ENCODE peak calls at places on chromosomes 4 and X, in nine cellular contexts. One of them, this sample, is unnamed. For H3K4me1, the result is how much of the 10 kb centered on the place peaks cover.

GRCh38 chrX:34716322-34716721 is 59.2 kb upstream of the TMEM47 start:
- DNase-seq in H9: no peak
- DNase-seq in esophagus muscularis mucosa: no peak
- DNase-seq in endodermal cell: no peak
- DNase-seq in upper lobe of left lung: no peak
- DNase-seq in hepatocyte: no peak
- DNase-seq in IMR-90: peak
- DNase-seq in sigmoid colon: no peak
- DNase-seq in Peyer's patch: no peak
- DNase-seq in this sample: no peak

GRCh38 chr4:77833158-77833724 is 14.1 kb upstream of the CNOT6L start:
- DNase-seq in H9: no peak
- DNase-seq in esophagus muscularis mucosa: no peak
- DNase-seq in endodermal cell: no peak
- DNase-seq in upper lobe of left lung: no peak
- DNase-seq in hepatocyte: no peak
- DNase-seq in IMR-90: no peak
- DNase-seq in sigmoid colon: no peak
- DNase-seq in Peyer's patch: no peak
- DNase-seq in this sample: no peak

GRCh38 chr4:2303686-2304320 is 41.9 kb upstream of the MXD4 start:
- DNase-seq in H9: no peak
- DNase-seq in esophagus muscularis mucosa: no peak
- DNase-seq in endodermal cell: no peak
- DNase-seq in upper lobe of left lung: peak
- DNase-seq in hepatocyte: no peak
- DNase-seq in IMR-90: no peak
- DNase-seq in sigmoid colon: peak
- DNase-seq in Peyer's patch: peak
- DNase-seq in this sample: no peak

GRCh38 chrX:43971966-43972961 is 926 bp downstream of the NDP start:
- DNase-seq in H9: no peak
- DNase-seq in esophagus muscularis mucosa: no peak
- DNase-seq in endodermal cell: no peak
- DNase-seq in upper lobe of left lung: no peak
- DNase-seq in hepatocyte: peak
- DNase-seq in IMR-90: peak
- DNase-seq in sigmoid colon: no peak
- DNase-seq in Peyer's patch: no peak
- DNase-seq in this sample: no peak

GRCh38 chrX:7996414-7996813 is 69.2 kb upstream of the PNPLA4 start:
- DNase-seq in H9: no peak
- DNase-seq in esophagus muscularis mucosa: no peak
- DNase-seq in endodermal cell: peak
- DNase-seq in upper lobe of left lung: no peak
- DNase-seq in hepatocyte: peak
- DNase-seq in IMR-90: peak
- DNase-seq in sigmoid colon: no peak
- DNase-seq in Peyer's patch: no peak
- DNase-seq in this sample: no peak

GRCh38 chrX:21873063-21873785 is 17.4 kb downstream of the YY2 start:
- DNase-seq in H9: no peak
- DNase-seq in esophagus muscularis mucosa: no peak
- DNase-seq in endodermal cell: no peak
- DNase-seq in upper lobe of left lung: no peak
- DNase-seq in hepatocyte: no peak
- DNase-seq in IMR-90: peak
- DNase-seq in sigmoid colon: no peak
- DNase-seq in Peyer's patch: no peak
- DNase-seq in this sample: no peak

GRCh38 chr4:41719417-41719816 is 29.1 kb downstream of the PHOX2B start:
- DNase-seq in H9: no peak
- DNase-seq in esophagus muscularis mucosa: no peak
- DNase-seq in endodermal cell: no peak
- DNase-seq in upper lobe of left lung: no peak
- DNase-seq in hepatocyte: no peak
- DNase-seq in IMR-90: peak
- DNase-seq in sigmoid colon: no peak
- DNase-seq in Peyer's patch: no peak
- DNase-seq in this sample: no peak

GRCh38 chr4:113256946-113257345 is 207.5 kb downstream of the ANK2 start:
- DNase-seq in H9: no peak
- DNase-seq in esophagus muscularis mucosa: no peak
- DNase-seq in endodermal cell: no peak
- DNase-seq in upper lobe of left lung: no peak
- DNase-seq in hepatocyte: no peak
- DNase-seq in IMR-90: peak
- DNase-seq in sigmoid colon: no peak
- DNase-seq in Peyer's patch: no peak
- DNase-seq in this sample: no peak

GRCh38 chr4:38383646-38384121 is 280.3 kb upstream of the KLF3 start:
- DNase-seq in H9: no peak
- DNase-seq in esophagus muscularis mucosa: no peak
- DNase-seq in endodermal cell: no peak
- DNase-seq in upper lobe of left lung: no peak
- DNase-seq in hepatocyte: no peak
- DNase-seq in IMR-90: no peak
- DNase-seq in sigmoid colon: no peak
- DNase-seq in Peyer's patch: no peak
- DNase-seq in this sample: no peak

GRCh38 chr4:15118281-15118680 is 116.0 kb downstream of the CPEB2 start:
- DNase-seq in H9: no peak
- DNase-seq in esophagus muscularis mucosa: no peak
- DNase-seq in endodermal cell: no peak
- DNase-seq in upper lobe of left lung: no peak
- DNase-seq in hepatocyte: peak
- DNase-seq in IMR-90: no peak
- DNase-seq in sigmoid colon: no peak
- DNase-seq in Peyer's patch: no peak
- DNase-seq in this sample: no peak

GRCh38 chr4:126221717-126222116 is 907.0 kb downstream of the FAT4 start:
- DNase-seq in H9: no peak
- DNase-seq in esophagus muscularis mucosa: no peak
- DNase-seq in endodermal cell: no peak
- DNase-seq in upper lobe of left lung: no peak
- DNase-seq in hepatocyte: no peak
- DNase-seq in IMR-90: no peak
- DNase-seq in sigmoid colon: no peak
- DNase-seq in Peyer's patch: no peak
- DNase-seq in this sample: no peak

GRCh38 chr4:40587826-40588225 is 41.8 kb downstream of the RBM47 start:
- DNase-seq in H9: no peak
- DNase-seq in esophagus muscularis mucosa: no peak
- DNase-seq in endodermal cell: no peak
- DNase-seq in upper lobe of left lung: no peak
- DNase-seq in hepatocyte: peak
- DNase-seq in IMR-90: peak
- DNase-seq in sigmoid colon: no peak
- DNase-seq in Peyer's patch: no peak
- DNase-seq in this sample: no peak

GRCh38 chr4:89922881-89923280 is 28.2 kb downstream of the MMRN1 start:
- DNase-seq in H9: no peak
- DNase-seq in esophagus muscularis mucosa: no peak
- DNase-seq in endodermal cell: no peak
- DNase-seq in upper lobe of left lung: no peak
- DNase-seq in hepatocyte: no peak
- DNase-seq in IMR-90: no peak
- DNase-seq in sigmoid colon: no peak
- DNase-seq in Peyer's patch: no peak
- DNase-seq in this sample: no peak

GRCh38 chr4:125303821-125304220 is 10.9 kb upstream of the FAT4 start:
- DNase-seq in H9: no peak
- DNase-seq in esophagus muscularis mucosa: no peak
- DNase-seq in endodermal cell: no peak
- DNase-seq in upper lobe of left lung: no peak
- DNase-seq in hepatocyte: no peak
- DNase-seq in IMR-90: no peak
- DNase-seq in sigmoid colon: no peak
- DNase-seq in Peyer's patch: no peak
- DNase-seq in this sample: no peak

GRCh38 chr4:124079174-124079780 is 633.3 kb downstream of the ANKRD50 start:
- DNase-seq in H9: no peak
- DNase-seq in esophagus muscularis mucosa: no peak
- DNase-seq in endodermal cell: no peak
- DNase-seq in upper lobe of left lung: no peak
- DNase-seq in hepatocyte: no peak
- DNase-seq in IMR-90: peak
- DNase-seq in sigmoid colon: no peak
- DNase-seq in Peyer's patch: no peak
- DNase-seq in this sample: no peak

GRCh38 chrX:119501511-119502148 is 33.4 kb downstream of the SLC25A5 start:
- DNase-seq in H9: no peak
- DNase-seq in esophagus muscularis mucosa: no peak
- DNase-seq in endodermal cell: no peak
- DNase-seq in upper lobe of left lung: no peak
- DNase-seq in hepatocyte: no peak
- DNase-seq in IMR-90: no peak
- DNase-seq in sigmoid colon: peak
- DNase-seq in Peyer's patch: no peak
- DNase-seq in this sample: no peak

GRCh38 chrX:119503484-119503861 is 35.2 kb downstream of the SLC25A5 start:
- DNase-seq in H9: no peak
- DNase-seq in esophagus muscularis mucosa: no peak
- DNase-seq in endodermal cell: peak
- DNase-seq in upper lobe of left lung: no peak
- DNase-seq in hepatocyte: peak
- DNase-seq in IMR-90: peak
- DNase-seq in sigmoid colon: peak
- DNase-seq in Peyer's patch: no peak
- DNase-seq in this sample: no peak

GRCh38 chrX:119497185-119497584 is 28.9 kb downstream of the SLC25A5 start:
- DNase-seq in H9: no peak
- DNase-seq in esophagus muscularis mucosa: no peak
- DNase-seq in endodermal cell: no peak
- DNase-seq in upper lobe of left lung: no peak
- DNase-seq in hepatocyte: no peak
- DNase-seq in IMR-90: no peak
- DNase-seq in sigmoid colon: peak
- DNase-seq in Peyer's patch: no peak
- DNase-seq in this sample: no peak

GRCh38 chrX:119502727-119503483 is 34.7 kb downstream of the SLC25A5 start:
- DNase-seq in H9: peak
- DNase-seq in esophagus muscularis mucosa: no peak
- DNase-seq in endodermal cell: no peak
- DNase-seq in upper lobe of left lung: no peak
- DNase-seq in hepatocyte: peak
- DNase-seq in IMR-90: peak
- DNase-seq in sigmoid colon: peak
- DNase-seq in Peyer's patch: no peak
- DNase-seq in this sample: no peak

DNA sequence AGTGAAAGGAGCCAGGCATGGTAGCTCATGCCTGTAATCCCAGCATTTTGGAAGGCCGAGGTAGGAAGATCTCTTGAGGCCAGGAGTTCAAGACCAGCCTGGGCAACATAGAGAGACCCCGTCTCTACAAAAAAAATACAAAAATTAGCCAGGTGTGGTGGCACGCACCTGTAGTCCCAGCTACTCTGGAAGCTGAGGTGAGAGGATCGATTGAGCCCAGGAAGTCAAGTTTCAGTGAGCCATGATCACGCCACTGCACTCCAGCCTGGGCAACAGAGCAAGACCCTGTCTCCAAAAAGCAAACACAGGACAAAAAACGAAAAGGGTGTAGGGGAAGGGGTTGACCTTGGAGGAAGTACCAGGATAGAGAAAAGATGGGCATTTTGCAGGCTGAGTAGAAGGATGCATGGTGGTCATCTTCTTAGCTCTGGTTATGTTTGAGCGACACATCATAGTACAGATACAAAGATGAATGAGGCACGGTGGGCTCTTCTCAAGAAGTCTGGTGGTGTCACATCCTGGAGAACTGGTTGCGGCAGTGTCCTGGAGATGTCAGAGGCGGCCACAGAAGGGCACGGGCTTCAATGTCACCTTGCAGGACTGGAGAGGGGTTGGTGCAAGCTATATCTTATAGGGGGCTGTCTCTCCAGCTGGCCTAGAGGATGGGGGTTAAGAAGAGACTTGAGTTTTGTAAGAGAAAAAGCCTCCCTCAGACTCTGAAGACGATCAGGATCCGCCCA is 32.0 kb downstream of the SLC25A5 start:
- DNase-seq in H9: no peak
- DNase-seq in esophagus muscularis mucosa: no peak
- DNase-seq in endodermal cell: no peak
- DNase-seq in upper lobe of left lung: no peak
- DNase-seq in hepatocyte: no peak
- DNase-seq in IMR-90: no peak
- DNase-seq in sigmoid colon: peak
- DNase-seq in Peyer's patch: no peak
- DNase-seq in this sample: no peak
- H3K4me1 ChIP-seq in H9: under half
- H3K4me1 ChIP-seq in esophagus muscularis mucosa: under half
- H3K4me1 ChIP-seq in endodermal cell: under half
- H3K4me1 ChIP-seq in upper lobe of left lung: under half
- H3K4me1 ChIP-seq in hepatocyte: under half
- H3K4me1 ChIP-seq in IMR-90: under half
- H3K4me1 ChIP-seq in sigmoid colon: under half
- H3K4me1 ChIP-seq in Peyer's patch: under half
- H3K4me1 ChIP-seq in this sample: under half

DNA sequence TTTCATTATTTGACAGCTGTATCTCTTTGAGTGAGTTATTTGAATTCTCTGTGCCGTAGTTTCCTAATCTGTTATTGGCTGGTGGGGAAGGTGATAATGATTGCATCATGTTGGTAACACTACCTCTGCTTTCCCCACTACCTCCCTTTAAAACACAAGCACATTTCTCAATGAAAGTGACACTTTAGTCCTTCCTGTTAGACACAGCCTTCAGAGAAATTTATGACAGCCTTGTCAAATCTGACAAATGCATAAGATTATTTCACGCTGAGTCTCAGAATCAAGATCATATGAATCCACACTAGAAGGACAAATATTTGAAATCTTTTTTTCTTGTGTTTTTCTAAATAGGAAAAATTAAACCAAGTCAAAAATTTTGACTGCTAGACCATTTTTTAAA is 896.1 kb downstream of the CENPC start:
- DNase-seq in H9: no peak
- DNase-seq in esophagus muscularis mucosa: no peak
- DNase-seq in endodermal cell: no peak
- DNase-seq in upper lobe of left lung: no peak
- DNase-seq in hepatocyte: no peak
- DNase-seq in IMR-90: no peak
- DNase-seq in sigmoid colon: no peak
- DNase-seq in Peyer's patch: no peak
- DNase-seq in this sample: no peak
- TF ChIP-seq CTCF in H9: no peak
- TF ChIP-seq CTCF in esophagus muscularis mucosa: no peak
- TF ChIP-seq CTCF in endodermal cell: no peak
- TF ChIP-seq CTCF in upper lobe of left lung: no peak
- TF ChIP-seq CTCF in hepatocyte: no peak
- TF ChIP-seq CTCF in IMR-90: no peak
- TF ChIP-seq CTCF in sigmoid colon: no peak
- TF ChIP-seq CTCF in Peyer's patch: no peak
- TF ChIP-seq CTCF in this sample: no peak

GRCh38 chrX:67563469-67564448 is 19.9 kb downstream of the AR start:
- DNase-seq in H9: no peak
- DNase-seq in esophagus muscularis mucosa: no peak
- DNase-seq in endodermal cell: no peak
- DNase-seq in upper lobe of left lung: no peak
- DNase-seq in hepatocyte: peak
- DNase-seq in IMR-90: peak
- DNase-seq in sigmoid colon: no peak
- DNase-seq in Peyer's patch: no peak
- DNase-seq in this sample: peak
- H3K27ac ChIP-seq in H9: no peak
- H3K27ac ChIP-seq in esophagus muscularis mucosa: no peak
- H3K27ac ChIP-seq in endodermal cell: no peak
- H3K27ac ChIP-seq in upper lobe of left lung: no peak
- H3K27ac ChIP-seq in hepatocyte: no peak
- H3K27ac ChIP-seq in IMR-90: no peak
- H3K27ac ChIP-seq in sigmoid colon: peak
- H3K27ac ChIP-seq in Peyer's patch: no peak
- H3K27ac ChIP-seq in this sample: peak

GRCh38 chrX:40172169-40172979 is 74.6 kb upstream of the BCOR start:
- DNase-seq in H9: peak
- DNase-seq in esophagus muscularis mucosa: no peak
- DNase-seq in endodermal cell: peak
- DNase-seq in upper lobe of left lung: peak
- DNase-seq in hepatocyte: peak
- DNase-seq in IMR-90: peak
- DNase-seq in sigmoid colon: peak
- DNase-seq in Peyer's patch: no peak
- DNase-seq in this sample: peak
- H3K4me1 ChIP-seq in H9: under half
- H3K4me1 ChIP-seq in esophagus muscularis mucosa: under half
- H3K4me1 ChIP-seq in endodermal cell: under half
- H3K4me1 ChIP-seq in upper lobe of left lung: under half
- H3K4me1 ChIP-seq in hepatocyte: half or more
- H3K4me1 ChIP-seq in IMR-90: under half
- H3K4me1 ChIP-seq in sigmoid colon: half or more
- H3K4me1 ChIP-seq in Peyer's patch: under half
- H3K4me1 ChIP-seq in this sample: half or more